ENCODE peak calls at places on chromosomes 7 and 10, in seven cellular contexts. One of them, this sample, is unnamed.

GRCh38 chr7:32477649-32477980 is 12.6 kb downstream of the LSM5 start:
- DNase-seq in T-helper 9 cell: no peak
- DNase-seq in foreskin melanocyte: no peak
- DNase-seq in IMR-90: no peak
- DNase-seq in NCI-H1105 treated with DMSO at 0.1 percent for 48 hours: no peak
- DNase-seq in activated CD4-positive, alpha-beta T cell treated with anti-CD3 and anti-CD28 coated beads, Interleukin-2, amount 50 U/mL, for 1 hour: no peak
- DNase-seq in aorta: no peak
- DNase-seq in this sample: no peak

GRCh38 chr7:1696671-1697498 is 26.8 kb downstream of the ELFN1 start:
- DNase-seq in T-helper 9 cell: no peak
- DNase-seq in foreskin melanocyte: no peak
- DNase-seq in IMR-90: no peak
- DNase-seq in NCI-H1105 treated with DMSO at 0.1 percent for 48 hours: no peak
- DNase-seq in activated CD4-positive, alpha-beta T cell treated with anti-CD3 and anti-CD28 coated beads, Interleukin-2, amount 50 U/mL, for 1 hour: no peak
- DNase-seq in aorta: peak; percentile 63
- DNase-seq in this sample: no peak

GRCh38 chr7:3482147-3482921 is 181.3 kb downstream of the SDK1 start:
- DNase-seq in T-helper 9 cell: no peak
- DNase-seq in foreskin melanocyte: peak; percentile 19
- DNase-seq in IMR-90: peak; percentile 35
- DNase-seq in NCI-H1105 treated with DMSO at 0.1 percent for 48 hours: peak; percentile 41
- DNase-seq in activated CD4-positive, alpha-beta T cell treated with anti-CD3 and anti-CD28 coated beads, Interleukin-2, amount 50 U/mL, for 1 hour: no peak
- DNase-seq in aorta: no peak
- DNase-seq in this sample: no peak

GRCh38 chr7:94003446-94004023 is 620 bp downstream of the BET1 start:
- DNase-seq in T-helper 9 cell: no peak
- DNase-seq in foreskin melanocyte: no peak
- DNase-seq in IMR-90: peak; percentile 22
- DNase-seq in NCI-H1105 treated with DMSO at 0.1 percent for 48 hours: peak; percentile 26
- DNase-seq in activated CD4-positive, alpha-beta T cell treated with anti-CD3 and anti-CD28 coated beads, Interleukin-2, amount 50 U/mL, for 1 hour: no peak
- DNase-seq in aorta: no peak
- DNase-seq in this sample: peak; percentile 5

GRCh38 chr10:30719832-30720231 is 90.3 kb upstream of the LYZL2 start:
- DNase-seq in T-helper 9 cell: no peak
- DNase-seq in foreskin melanocyte: peak; percentile 34
- DNase-seq in IMR-90: no peak
- DNase-seq in NCI-H1105 treated with DMSO at 0.1 percent for 48 hours: no peak
- DNase-seq in activated CD4-positive, alpha-beta T cell treated with anti-CD3 and anti-CD28 coated beads, Interleukin-2, amount 50 U/mL, for 1 hour: no peak
- DNase-seq in aorta: no peak
- DNase-seq in this sample: no peak

GRCh38 chr7:101702362-101702850 is 73.3 kb upstream of the MYL10 start:
- DNase-seq in T-helper 9 cell: no peak
- DNase-seq in foreskin melanocyte: no peak
- DNase-seq in IMR-90: no peak
- DNase-seq in NCI-H1105 treated with DMSO at 0.1 percent for 48 hours: no peak
- DNase-seq in activated CD4-positive, alpha-beta T cell treated with anti-CD3 and anti-CD28 coated beads, Interleukin-2, amount 50 U/mL, for 1 hour: no peak
- DNase-seq in aorta: no peak
- DNase-seq in this sample: peak; percentile 21

GRCh38 chr10:71502851-71503250 is 106.1 kb downstream of the CDH23 start:
- DNase-seq in T-helper 9 cell: no peak
- DNase-seq in foreskin melanocyte: no peak
- DNase-seq in IMR-90: no peak
- DNase-seq in NCI-H1105 treated with DMSO at 0.1 percent for 48 hours: no peak
- DNase-seq in activated CD4-positive, alpha-beta T cell treated with anti-CD3 and anti-CD28 coated beads, Interleukin-2, amount 50 U/mL, for 1 hour: no peak
- DNase-seq in aorta: no peak
- DNase-seq in this sample: no peak

GRCh38 chr7:105703207-105703930 is 122.1 kb upstream of the EFCAB10 start:
- DNase-seq in T-helper 9 cell: no peak
- DNase-seq in foreskin melanocyte: no peak
- DNase-seq in IMR-90: no peak
- DNase-seq in NCI-H1105 treated with DMSO at 0.1 percent for 48 hours: no peak
- DNase-seq in activated CD4-positive, alpha-beta T cell treated with anti-CD3 and anti-CD28 coated beads, Interleukin-2, amount 50 U/mL, for 1 hour: no peak
- DNase-seq in aorta: no peak
- DNase-seq in this sample: no peak

This sample was measured in HFFc6.